ENCODE peak calls at places on chromosomes 3 and 15, in nine cellular contexts. X is AG10803; V is upper lobe of right lung; C is foreskin fibroblast; P is osteocyte; F is HFFc6; Q is HFF-Myc; Y is epithelial cell of esophagus; J is CD4-positive, alpha-beta T cell. O is an unnamed sample.

GRCh38 chr3:39202094-39202493 is 9.7 kb upstream of the XIRP1 start:
- DNase-seq in Q (no peak), Y (no peak), J (no peak), V (no peak), C (no peak), P (no peak), F (no peak), X (no peak), O (no peak)

GRCh38 chr3:135982404-135982761 is 16.9 kb downstream of the PPP2R3A start:
- DNase-seq in P (no peak), F (no peak), X (peak; percentile 15), C (peak; percentile 34), Q (no peak), J (no peak), Y (no peak), V (no peak), O (no peak)

GRCh38 chr3:114299421-114299820 is 5.6 kb downstream of the TIGIT start:
- DNase-seq in X (no peak), F (peak; percentile 24), Q (peak; percentile 5), V (no peak), J (peak; percentile 18), C (peak; percentile 17), P (no peak), Y (peak; percentile 22), O (no peak)

GRCh38 chr15:75817151-75817935 is 25.9 kb upstream of the UBE2Q2 start:
- DNase-seq in Y (no peak), F (no peak), C (no peak), X (no peak), Q (no peak), J (no peak), P (no peak), V (no peak), O (no peak)

GRCh38 chr15:32716960-32717289 is 879 bp upstream of the GREM1 start:
- DNase-seq in Y (no peak), X (no peak), J (no peak), P (no peak), V (no peak), Q (no peak), C (no peak), F (no peak), O (no peak)

GRCh38 chr15:85726446-85726845 is 68.3 kb downstream of the KLHL25 start:
- DNase-seq in Q (no peak), F (no peak), Y (no peak), J (no peak), X (peak; percentile 82), C (no peak), V (no peak), P (no peak), O (no peak)

GRCh38 chr3:66472313-66473134 is 28.3 kb downstream of the LRIG1 start:
- DNase-seq in P (no peak), C (peak; percentile 73), Q (no peak), F (peak; percentile 75), J (no peak), Y (peak; percentile 95), V (no peak), X (peak; percentile 64), O (no peak)

GRCh38 chr3:138442433-138442832 is 8.0 kb downstream of the ESYT3 start:
- DNase-seq in F (no peak), P (no peak), V (no peak), X (peak; percentile 47), Y (peak; percentile 61), C (peak; percentile 36), J (no peak), Q (no peak), O (no peak)

GRCh38 chr15:81273200-81273599 is 50.7 kb downstream of the STARD5 start:
- DNase-seq in Y (no peak), C (no peak), P (peak; percentile 63), Q (no peak), V (no peak), X (no peak), J (no peak), F (no peak), O (no peak)

GRCh38 chr3:105528956-105529355 is 162.2 kb downstream of the ALCAM start:
- DNase-seq in F (no peak), J (no peak), Y (no peak), P (no peak), X (no peak), V (no peak), Q (no peak), C (no peak), O (no peak)

GRCh38 chr3:185318136-185318535 is 44.8 kb upstream of the MAP3K13 start:
- DNase-seq in F (peak; percentile 26), V (no peak), Y (peak; percentile 76), Q (no peak), P (no peak), X (peak; percentile 24), J (no peak), C (no peak), O (no peak)

GRCh38 chr3:23810342-23811116 is 4.8 kb downstream of the UBE2E1 start:
- DNase-seq in P (peak; percentile 85), V (peak; percentile 83), X (peak; percentile 13), Q (no peak), C (no peak), F (no peak), Y (peak; percentile 29), J (peak; percentile 15), O (peak; percentile 53)

GRCh38 chr3:24435581-24435980 is 59.1 kb downstream of the THRB start:
- DNase-seq in C (no peak), F (no peak), J (no peak), V (no peak), P (no peak), Q (no peak), X (no peak), Y (no peak), O (no peak)

GRCh38 chr3:50264389-50264963 is 4.5 kb upstream of the SEMA3B start:
- DNase-seq in Y (peak; percentile 81), C (peak; percentile 84), J (no peak), X (peak; percentile 94), F (peak; percentile 82), V (peak; percentile 89), Q (peak; percentile 65), P (peak; percentile 94), O (peak; percentile 77)

GRCh38 chr15:92076536-92076935 is 223.0 kb downstream of the SLCO3A1 start:
- DNase-seq in F (no peak), Y (no peak), V (no peak), X (no peak), P (no peak), Q (no peak), C (no peak), J (no peak), O (no peak)

GRCh38 chr3:184872200-184872599 is 60.2 kb downstream of the VPS8 start:
- DNase-seq in C (peak; percentile 2), Q (no peak), J (no peak), V (no peak), X (peak; percentile 12), Y (no peak), F (no peak), P (no peak), O (no peak)

GRCh38 chr3:9826815-9827574 is 16.8 kb downstream of the RPUSD3 start:
- DNase-seq in V (no peak), F (peak; percentile 12), P (no peak), C (no peak), Q (no peak), X (no peak), J (no peak), Y (peak; percentile 42), O (no peak)

GRCh38 chr3:55879901-55880331 is 392.8 kb upstream of the WNT5A start:
- DNase-seq in Y (peak; percentile 32), X (peak; percentile 23), F (no peak), P (no peak), V (no peak), J (no peak), Q (no peak), C (no peak), O (no peak)

GRCh38 chr15:52735231-52736089 is 54.7 kb downstream of the ONECUT1 start:
- DNase-seq in V (no peak), Q (peak; percentile 73), X (peak; percentile 66), C (peak; percentile 58), F (peak; percentile 67), Y (peak; percentile 79), P (no peak), J (peak; percentile 58), O (peak; percentile 74)
- TF ChIP-seq CTCF in V (peak; percentile 85), Q (peak; percentile 59), X (peak; percentile 80), C (peak; percentile 44), F (peak; percentile 98), Y (peak; percentile 71), P (peak; percentile 83), J (peak; percentile 89), O (peak; percentile 88)

DNA sequence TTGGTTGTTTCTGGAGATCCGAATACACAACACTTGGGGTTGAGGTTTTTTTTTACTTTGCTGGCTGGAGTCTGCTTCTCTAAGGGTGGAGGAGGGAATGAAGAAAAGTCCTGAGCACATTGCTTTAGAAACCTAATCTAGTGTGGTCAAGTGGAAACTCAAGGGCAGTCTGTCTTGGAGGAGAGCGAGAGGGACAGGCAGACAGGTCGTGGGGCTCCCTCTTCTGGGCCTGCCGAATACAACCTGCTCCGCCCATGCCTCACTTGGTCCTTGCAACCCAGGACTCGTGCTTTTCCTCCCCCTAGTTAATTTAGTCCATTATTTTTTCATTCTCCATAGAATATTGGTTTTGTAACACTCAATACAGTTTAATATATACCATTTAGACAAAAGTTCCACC is 176.7 kb upstream of the LYSMD4 start:
- DNase-seq in Y (no peak), V (no peak), Q (no peak), J (no peak), C (no peak), F (no peak), P (no peak), X (no peak), O (no peak)
- TF ChIP-seq CTCF in Y (peak; percentile 25), V (peak; percentile 12), Q (peak; percentile 3), J (no peak), C (no peak), F (peak; percentile 17), P (peak; percentile 37), X (peak; percentile 8), O (peak; percentile 34)

GRCh38 chr3:197749601-197750395 is at the start of gene FYTTD1:
- DNase-seq in Q (peak; percentile 42), C (peak; percentile 91), V (peak; percentile 96), Y (peak; percentile 85), J (peak; percentile 86), F (peak; percentile 80), X (peak; percentile 86), P (peak; percentile 98), O (peak; percentile 72)

GRCh38 chr3:197746214-197746613 is 3.5 kb upstream of the FYTTD1 start:
- DNase-seq in F (no peak), Y (no peak), V (no peak), J (no peak), C (no peak), Q (no peak), P (no peak), X (no peak), O (no peak)

GRCh38 chr3:197749315-197749600 is 425 bp upstream of the FYTTD1 start:
- DNase-seq in Y (peak; percentile 55), C (peak; percentile 34), J (peak; percentile 60), V (no peak), F (peak; percentile 46), Q (no peak), X (peak; percentile 29), P (no peak), O (no peak)

GRCh38 chr3:197748597-197749314 is 927 bp upstream of the FYTTD1 start:
- DNase-seq in Y (no peak), Q (peak; percentile 40), P (no peak), J (no peak), C (peak; percentile 55), V (no peak), X (peak; percentile 89), F (peak; percentile 78), O (no peak)

GRCh38 chr3:197746801-197747237 is 2.9 kb upstream of the FYTTD1 start:
- DNase-seq in X (no peak), V (no peak), Y (no peak), J (no peak), F (no peak), P (no peak), Q (no peak), C (no peak), O (no peak)
- TF ChIP-seq CTCF in X (no peak), V (no peak), Y (no peak), J (no peak), F (no peak), P (no peak), Q (no peak), C (no peak), O (no peak)

GRCh38 chr3:64381369-64381768 is 156.1 kb upstream of the PRICKLE2 start:
- DNase-seq in C (no peak), Q (no peak), P (no peak), F (no peak), J (no peak), Y (no peak), X (no peak), V (no peak), O (no peak)
- TF ChIP-seq CTCF in C (no peak), Q (no peak), P (no peak), F (no peak), J (no peak), Y (no peak), X (no peak), V (no peak), O (no peak)